ENCODE peak calls at places on chromosomes 5 and 9, in four cellular contexts. One of them, this sample, is unnamed. For H3K9me1, the result is how much of the 10 kb centered on the place peaks cover.

GRCh38 chr5:173752636-173753035 is 135.5 kb upstream of the CPEB4 start:
- DNase-seq in keratinocyte: no peak
- DNase-seq in IMR-90: no peak
- DNase-seq in K562: peak
- DNase-seq in this sample: no peak

GRCh38 chr5:66744040-66744439 is 147.8 kb downstream of the MAST4 start:
- DNase-seq in keratinocyte: no peak
- DNase-seq in K562: no peak
- DNase-seq in IMR-90: peak
- DNase-seq in this sample: no peak

GRCh38 chr5:150340614-150341265 is 16.8 kb upstream of the TCOF1 start:
- DNase-seq in keratinocyte: no peak
- DNase-seq in IMR-90: no peak
- DNase-seq in K562: no peak
- DNase-seq in this sample: no peak

GRCh38 chr9:137479315-137479861 is 20.3 kb upstream of the NSMF start:
- DNase-seq in keratinocyte: no peak
- DNase-seq in IMR-90: peak
- DNase-seq in K562: no peak
- DNase-seq in this sample: no peak

GRCh38 chr5:40841068-40841805 is at the start of gene CARD6:
- DNase-seq in keratinocyte: no peak
- DNase-seq in IMR-90: peak
- DNase-seq in K562: peak
- DNase-seq in this sample: peak

GRCh38 chr9:77475641-77476473 is 172.3 kb downstream of the GNA14 start:
- DNase-seq in K562: no peak
- DNase-seq in keratinocyte: no peak
- DNase-seq in IMR-90: peak
- DNase-seq in this sample: peak

GRCh38 chr5:5572010-5572982 is 149.8 kb downstream of the ICE1 start:
- DNase-seq in K562: peak
- DNase-seq in IMR-90: no peak
- DNase-seq in keratinocyte: no peak
- DNase-seq in this sample: no peak

GRCh38 chr5:179128976-179129375 is 68.8 kb downstream of the ZNF354C start:
- DNase-seq in keratinocyte: no peak
- DNase-seq in IMR-90: no peak
- DNase-seq in K562: no peak
- DNase-seq in this sample: no peak

GRCh38 chr5:141100243-141100805 is at the start of gene PCDHB3:
- DNase-seq in K562: peak
- DNase-seq in IMR-90: peak
- DNase-seq in keratinocyte: no peak
- DNase-seq in this sample: peak

GRCh38 chr5:127080001-127080478 is 6.7 kb upstream of the C5orf63 start:
- DNase-seq in K562: peak
- DNase-seq in keratinocyte: no peak
- DNase-seq in IMR-90: no peak
- DNase-seq in this sample: no peak

GRCh38 chr9:2321523-2322148 is 300.0 kb upstream of the VLDLR start:
- DNase-seq in K562: no peak
- DNase-seq in keratinocyte: no peak
- DNase-seq in IMR-90: no peak
- DNase-seq in this sample: no peak

GRCh38 chr5:137236266-137236665 is 262.9 kb downstream of the SPOCK1 start:
- DNase-seq in IMR-90: no peak
- DNase-seq in K562: no peak
- DNase-seq in keratinocyte: no peak
- DNase-seq in this sample: no peak

GRCh38 chr5:117800261-117800660 is 1188.1 kb downstream of the DTWD2 start:
- DNase-seq in IMR-90: peak
- DNase-seq in K562: no peak
- DNase-seq in keratinocyte: no peak
- DNase-seq in this sample: no peak

GRCh38 chr9:87395804-87396458 is 101.7 kb upstream of the DAPK1 start:
- DNase-seq in K562: no peak
- DNase-seq in keratinocyte: no peak
- DNase-seq in IMR-90: no peak
- DNase-seq in this sample: peak

GRCh38 chr9:84397822-84398221 is 57.3 kb upstream of the SLC28A3 start:
- DNase-seq in K562: no peak
- DNase-seq in IMR-90: peak
- DNase-seq in keratinocyte: peak
- DNase-seq in this sample: peak

GRCh38 chr9:81317939-81318338 is 371.4 kb downstream of the TLE1 start:
- DNase-seq in K562: no peak
- DNase-seq in IMR-90: no peak
- DNase-seq in keratinocyte: no peak
- DNase-seq in this sample: no peak

GRCh38 chr5:151156732-151157402 is 712 bp downstream of the ANXA6 start:
- DNase-seq in keratinocyte: no peak
- DNase-seq in K562: no peak
- DNase-seq in IMR-90: peak
- DNase-seq in this sample: peak

GRCh38 chr5:169889572-169889971 is 90.7 kb downstream of the INSYN2B start:
- DNase-seq in keratinocyte: no peak
- DNase-seq in K562: no peak
- DNase-seq in IMR-90: no peak
- DNase-seq in this sample: no peak

GRCh38 chr5:169895876-169896275 is 84.4 kb downstream of the INSYN2B start:
- DNase-seq in keratinocyte: no peak
- DNase-seq in IMR-90: peak
- DNase-seq in K562: peak
- DNase-seq in this sample: no peak

GRCh38 chr5:169893586-169893985 is 86.7 kb downstream of the INSYN2B start:
- DNase-seq in K562: no peak
- DNase-seq in IMR-90: no peak
- DNase-seq in keratinocyte: no peak
- DNase-seq in this sample: peak

GRCh38 chr5:169893010-169893409 is 87.3 kb downstream of the INSYN2B start:
- DNase-seq in keratinocyte: no peak
- DNase-seq in IMR-90: no peak
- DNase-seq in K562: no peak
- DNase-seq in this sample: no peak
- H3K9me1 ChIP-seq in keratinocyte: under half
- H3K9me1 ChIP-seq in IMR-90: under half
- H3K9me1 ChIP-seq in K562: under half
- H3K9me1 ChIP-seq in this sample: under half

DNA sequence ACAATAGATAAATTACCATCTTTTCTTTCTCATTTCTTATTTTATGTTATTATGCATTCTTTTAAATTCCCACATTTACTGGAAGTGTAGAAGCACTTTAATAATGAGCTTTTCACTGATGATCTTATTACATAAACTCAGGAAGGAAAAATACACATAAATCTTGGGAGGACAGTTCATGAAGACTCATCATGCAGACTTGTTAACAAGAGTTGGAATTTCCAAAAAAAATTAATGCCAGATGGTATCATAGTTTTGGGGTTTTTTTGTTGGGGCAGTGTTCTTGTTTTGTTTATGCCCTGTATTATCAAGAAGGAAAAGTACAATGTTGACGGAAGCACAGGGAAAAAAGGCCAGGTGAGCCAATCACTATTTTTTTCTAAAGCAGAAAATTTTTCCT is 35.1 kb downstream of the CEMIP2 start:
- DNase-seq in K562: no peak
- DNase-seq in IMR-90: peak
- DNase-seq in keratinocyte: no peak
- DNase-seq in this sample: no peak
- H3K9me1 ChIP-seq in K562: under half
- H3K9me1 ChIP-seq in IMR-90: under half
- H3K9me1 ChIP-seq in keratinocyte: under half
- H3K9me1 ChIP-seq in this sample: under half

GRCh38 chr9:135743021-135743420 is 41.0 kb downstream of the KCNT1 start:
- DNase-seq in IMR-90: no peak
- DNase-seq in keratinocyte: no peak
- DNase-seq in K562: no peak
- DNase-seq in this sample: no peak

GRCh38 chr9:135739271-135740220 is 37.6 kb downstream of the KCNT1 start:
- DNase-seq in keratinocyte: no peak
- DNase-seq in IMR-90: no peak
- DNase-seq in K562: no peak
- DNase-seq in this sample: no peak

GRCh38 chr9:135743546-135744332 is 41.8 kb downstream of the KCNT1 start:
- DNase-seq in K562: no peak
- DNase-seq in keratinocyte: no peak
- DNase-seq in IMR-90: no peak
- DNase-seq in this sample: no peak

GRCh38 chr9:135744333-135745070 is 42.5 kb downstream of the KCNT1 start:
- DNase-seq in keratinocyte: no peak
- DNase-seq in K562: no peak
- DNase-seq in IMR-90: no peak
- DNase-seq in this sample: no peak

DNA sequence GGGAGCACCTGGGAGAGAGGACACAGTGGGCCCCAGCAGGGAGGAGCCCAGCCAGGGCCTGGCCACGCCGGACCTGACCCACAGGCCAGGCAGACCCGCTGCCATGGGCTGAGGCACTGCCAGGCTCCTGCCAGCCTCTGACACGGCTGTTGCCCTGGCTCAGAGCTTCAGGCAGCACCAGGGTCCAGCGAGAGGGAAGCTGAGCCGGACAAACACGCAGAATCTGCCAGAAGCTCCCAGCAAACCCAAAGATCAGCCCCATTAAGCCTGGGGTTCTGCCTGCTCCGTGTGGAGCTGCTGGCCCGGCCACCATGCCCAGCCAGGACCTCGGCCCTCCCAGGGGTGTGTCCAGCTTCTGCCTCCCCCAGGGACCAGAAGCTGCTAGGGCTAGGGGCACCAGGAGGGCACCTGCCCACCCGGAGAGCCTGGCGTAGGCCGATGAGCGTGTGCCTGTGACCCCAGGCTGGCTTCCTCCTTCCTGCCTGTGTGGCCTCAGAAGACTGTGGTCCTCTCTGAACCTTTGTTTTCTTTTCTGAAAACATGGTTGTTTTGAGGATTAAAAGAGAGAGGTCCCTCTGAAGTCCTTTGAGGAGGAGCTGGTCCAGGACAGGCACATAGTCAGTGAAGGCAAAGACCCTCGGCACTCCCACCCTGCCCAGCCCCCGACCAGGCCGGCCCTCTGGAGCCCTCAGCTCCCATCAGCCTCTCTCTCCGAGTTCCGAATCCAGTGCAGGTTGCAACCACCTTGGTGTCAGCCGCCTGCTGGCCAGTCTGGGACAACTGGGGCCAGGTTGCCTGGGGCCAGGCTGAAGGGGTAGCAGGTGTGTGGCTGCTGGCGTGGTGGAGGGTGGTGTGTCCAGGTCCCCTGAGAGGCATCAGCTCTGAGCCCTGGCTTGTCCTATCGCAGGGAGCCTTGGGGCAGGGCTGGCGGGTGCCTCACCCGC is 39.6 kb downstream of the KCNT1 start:
- DNase-seq in IMR-90: no peak
- DNase-seq in K562: no peak
- DNase-seq in keratinocyte: no peak
- DNase-seq in this sample: no peak
- H3K9me1 ChIP-seq in IMR-90: under half
- H3K9me1 ChIP-seq in K562: under half
- H3K9me1 ChIP-seq in keratinocyte: under half
- H3K9me1 ChIP-seq in this sample: under half

GRCh38 chr5:58363444-58363843 is 96.4 kb downstream of the PLK2 start:
- DNase-seq in keratinocyte: no peak
- DNase-seq in K562: no peak
- DNase-seq in IMR-90: no peak
- DNase-seq in this sample: no peak
- H3K9me1 ChIP-seq in keratinocyte: under half
- H3K9me1 ChIP-seq in K562: under half
- H3K9me1 ChIP-seq in IMR-90: under half
- H3K9me1 ChIP-seq in this sample: under half

This sample was measured in endothelial cell of umbilical vein.